ENCODE peak calls at places on chromosomes 11 and 22, in six cellular contexts. X, W, T, N, S and U are unnamed samples.

GRCh38 chr11:15937601-15938361 is 418.6 kb downstream of the SOX6 start:
- DNase-seq in X (no peak), W (no peak), T (no peak), N (no peak), S (no peak), U (no peak)

GRCh38 chr11:95791385-95792033 is 1.2 kb downstream of the CEP57 start:
- DNase-seq in X (no peak), W (no peak), T (no peak), N (peak), S (no peak), U (no peak)

GRCh38 chr22:27416553-27417427 is 384.8 kb downstream of the MN1 start:
- DNase-seq in X (peak), W (no peak), T (peak), N (peak), S (no peak), U (peak)

GRCh38 chr22:41816241-41816640 is 15.8 kb downstream of the CCDC134 start:
- DNase-seq in X (no peak), W (no peak), T (no peak), N (no peak), S (no peak), U (no peak)

GRCh38 chr22:47307326-47307725 is 544.9 kb downstream of the TBC1D22A start:
- DNase-seq in X (peak), W (no peak), T (no peak), N (no peak), S (no peak), U (no peak)

GRCh38 chr11:19849107-19849789 is 136.6 kb downstream of the NAV2 start:
- DNase-seq in X (no peak), W (no peak), T (no peak), N (no peak), S (no peak), U (no peak)

GRCh38 chr11:35207471-35208403 is 68.8 kb downstream of the CD44 start:
- DNase-seq in X (no peak), W (no peak), T (no peak), N (no peak), S (no peak), U (no peak)

GRCh38 chr11:35852056-35852455 is 91.8 kb upstream of the LDLRAD3 start:
- DNase-seq in X (no peak), W (no peak), T (no peak), N (no peak), S (peak), U (no peak)

GRCh38 chr22:20080776-20081654 is 974 bp downstream of the DGCR8 start:
- DNase-seq in X (peak), W (peak), T (peak), N (peak), S (no peak), U (no peak)

GRCh38 chr22:23073506-23074229 is 3.3 kb downstream of the GNAZ start:
- DNase-seq in X (no peak), W (no peak), T (no peak), N (no peak), S (no peak), U (no peak)

GRCh38 chr22:33811686-33812085 is 108.6 kb downstream of the LARGE1 start:
- DNase-seq in X (no peak), W (no peak), T (no peak), N (peak), S (peak), U (no peak)

GRCh38 chr11:606245-606644 is 9.5 kb downstream of the IRF7 start:
- DNase-seq in X (peak), W (no peak), T (peak), N (no peak), S (no peak), U (no peak)

GRCh38 chr11:20090654-20091374 is 69.5 kb downstream of the DBX1 start:
- DNase-seq in X (no peak), W (no peak), T (no peak), N (no peak), S (no peak), U (no peak)

GRCh38 chr11:27610287-27610686 is 90.0 kb downstream of the BDNF start:
- DNase-seq in X (no peak), W (no peak), T (no peak), N (no peak), S (no peak), U (no peak)

GRCh38 chr22:34972498-34972897 is 93.5 kb upstream of the ISX start:
- DNase-seq in X (no peak), W (no peak), T (no peak), N (peak), S (no peak), U (no peak)

GRCh38 chr22:22201185-22201924 is 43.2 kb upstream of the VPREB1 start:
- DNase-seq in X (peak), W (peak), T (no peak), N (peak), S (no peak), U (no peak)

GRCh38 chr11:120096756-120097191 is 41.1 kb downstream of the TRIM29 start:
- DNase-seq in X (no peak), W (no peak), T (no peak), N (peak), S (no peak), U (no peak)

GRCh38 chr11:67634366-67635230 is 4.9 kb upstream of the NUDT8 start:
- DNase-seq in X (no peak), W (no peak), T (no peak), N (no peak), S (no peak), U (no peak)

GRCh38 chr11:68014157-68014965 is 4.2 kb downstream of the ALDH3B1 start:
- DNase-seq in X (peak), W (no peak), T (peak), N (no peak), S (peak), U (peak)

GRCh38 chr11:121198491-121198890 is 94.1 kb upstream of the SC5D start:
- DNase-seq in X (no peak), W (no peak), T (no peak), N (no peak), S (no peak), U (no peak)

GRCh38 chr11:6027501-6027900 is 3.1 kb downstream of the OR56A1 start:
- DNase-seq in X (no peak), W (no peak), T (no peak), N (no peak), S (no peak), U (no peak)

DNA sequence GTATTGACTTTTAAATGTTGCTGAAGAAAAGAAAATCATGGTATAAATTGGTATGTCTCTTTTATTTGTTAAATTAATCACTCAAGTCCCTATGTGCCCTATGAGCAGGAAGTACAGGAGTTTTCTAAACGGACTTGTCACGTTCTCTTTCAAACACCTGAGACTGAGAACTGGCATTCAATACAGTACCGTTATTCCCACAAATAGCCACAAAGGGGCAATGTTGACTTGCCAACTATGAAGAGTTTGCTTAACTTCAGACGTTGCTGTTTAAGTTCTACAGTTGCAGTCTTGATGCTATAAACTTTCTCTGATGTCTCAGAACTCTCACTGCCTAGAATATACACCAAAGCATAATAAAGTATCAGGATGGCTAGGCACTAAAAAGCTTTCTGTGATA is 7.6 kb downstream of the OR56A1 start:
- DNase-seq in X (peak), W (peak), T (peak), N (peak), S (peak), U (peak)
- TF ChIP-seq CTCF in X (peak), W (peak), T (peak), N (peak), S (peak), U (peak)

DNA sequence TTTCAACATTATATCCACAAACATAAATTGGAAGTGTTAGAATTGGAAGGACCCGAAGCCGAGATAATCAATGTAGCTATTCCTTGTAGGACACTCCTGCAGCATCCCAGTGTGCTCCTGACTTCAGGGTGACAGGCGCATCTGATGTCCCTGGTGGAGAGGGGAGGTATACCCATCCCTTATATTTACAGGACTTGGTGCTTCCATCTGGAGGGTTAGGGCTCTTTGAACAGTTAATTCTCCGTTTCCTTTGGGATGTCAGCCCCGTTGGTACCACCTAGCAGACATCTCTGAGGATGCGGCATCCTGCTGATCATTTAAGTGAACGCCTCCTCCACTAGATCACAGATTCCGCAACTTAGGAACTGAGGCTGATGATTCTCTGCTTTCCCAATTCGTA is 451.3 kb downstream of the OPCML start:
- DNase-seq in X (no peak), W (no peak), T (no peak), N (peak), S (no peak), U (no peak)
- H3K4me3 ChIP-seq in X (no peak), W (no peak), T (no peak), N (no peak), S (no peak), U (no peak)

GRCh38 chr11:44534215-44534711 is 31.2 kb upstream of the CD82 start:
- DNase-seq in X (no peak), W (no peak), T (no peak), N (no peak), S (no peak), U (no peak)

GRCh38 chr11:44537679-44538078 is 27.8 kb upstream of the CD82 start:
- DNase-seq in X (no peak), W (no peak), T (no peak), N (no peak), S (no peak), U (no peak)

GRCh38 chr11:44535201-44535980 is 30.1 kb upstream of the CD82 start:
- DNase-seq in X (no peak), W (no peak), T (no peak), N (no peak), S (no peak), U (no peak)

GRCh38 chr11:44538375-44539054 is 26.9 kb upstream of the CD82 start:
- DNase-seq in X (peak), W (peak), T (peak), N (peak), S (peak), U (peak)

GRCh38 chr11:44536779-44537516 is 28.5 kb upstream of the CD82 start:
- DNase-seq in X (no peak), W (no peak), T (no peak), N (no peak), S (no peak), U (no peak)
- TF ChIP-seq CTCF in X (no peak), W (no peak), T (no peak), N (no peak), S (no peak), U (no peak)

GRCh38 chr11:46560300-46561025 is 33.4 kb downstream of the AMBRA1 start:
- DNase-seq in X (no peak), W (no peak), T (peak), N (no peak), S (no peak), U (peak)
- H3K4me3 ChIP-seq in X (peak), W (no peak), T (peak), N (no peak), S (peak), U (peak)

GRCh38 chr22:45867118-45867905 is 109.7 kb downstream of the WNT7B start:
- DNase-seq in X (no peak), W (no peak), T (no peak), N (peak), S (no peak), U (no peak)
- TF ChIP-seq CTCF in X (no peak), W (peak), T (peak), N (peak), S (peak), U (no peak)

GRCh38 chr11:12723410-12724297 is 49.4 kb downstream of the TEAD1 start:
- DNase-seq in X (peak), W (peak), T (peak), N (no peak), S (no peak), U (no peak)
- H3K4me3 ChIP-seq in X (peak), W (peak), T (peak), N (peak), S (no peak), U (no peak)

GRCh38 chr11:12234216-12234615 is 123.8 kb downstream of the MICAL2 start:
- DNase-seq in X (no peak), W (no peak), T (no peak), N (no peak), S (peak), U (peak)

GRCh38 chr11:12235080-12235479 is 124.7 kb downstream of the MICAL2 start:
- DNase-seq in X (no peak), W (no peak), T (no peak), N (no peak), S (no peak), U (no peak)

GRCh38 chr11:12235945-12236743 is 125.8 kb downstream of the MICAL2 start:
- DNase-seq in X (peak), W (peak), T (peak), N (peak), S (peak), U (peak)

GRCh38 chr11:12236744-12237101 is 126.3 kb downstream of the MICAL2 start:
- DNase-seq in X (no peak), W (no peak), T (no peak), N (no peak), S (no peak), U (no peak)

GRCh38 chr11:12235549-12235944 is 125.2 kb downstream of the MICAL2 start:
- DNase-seq in X (peak), W (peak), T (no peak), N (no peak), S (no peak), U (no peak)
- TF ChIP-seq CTCF in X (no peak), W (peak), T (peak), N (no peak), S (no peak), U (peak)

GRCh38 chr11:65316979-65317786 is 2.5 kb downstream of the CDC42EP2 start:
- DNase-seq in X (peak), W (peak), T (peak), N (peak), S (peak), U (no peak)
- H3K4me3 ChIP-seq in X (peak), W (peak), T (peak), N (peak), S (peak), U (peak)

GRCh38 chr22:29609139-29609538 is 5.7 kb downstream of the NF2 start:
- DNase-seq in X (peak), W (peak), T (no peak), N (peak), S (no peak), U (no peak)
- TF ChIP-seq CTCF in X (peak), W (peak), T (peak), N (peak), S (no peak), U (peak)

GRCh38 chr11:9677951-9678350 is 14.1 kb downstream of the SWAP70 start:
- DNase-seq in X (no peak), W (no peak), T (no peak), N (no peak), S (no peak), U (no peak)

GRCh38 chr11:9681583-9682372 is 17.9 kb downstream of the SWAP70 start:
- DNase-seq in X (no peak), W (peak), T (no peak), N (no peak), S (no peak), U (no peak)

GRCh38 chr11:9675691-9676090 is 11.8 kb downstream of the SWAP70 start:
- DNase-seq in X (no peak), W (no peak), T (no peak), N (peak), S (no peak), U (no peak)

GRCh38 chr11:9680028-9680427 is 16.2 kb downstream of the SWAP70 start:
- DNase-seq in X (no peak), W (no peak), T (no peak), N (no peak), S (no peak), U (no peak)

GRCh38 chr11:9678576-9678975 is 14.7 kb downstream of the SWAP70 start:
- DNase-seq in X (no peak), W (no peak), T (no peak), N (no peak), S (no peak), U (no peak)
- H3K4me3 ChIP-seq in X (no peak), W (no peak), T (no peak), N (no peak), S (no peak), U (no peak)